ENCODE peak calls at places on chromosome 14, in ten cellular contexts. J is suprapubic skin, P is A549, E is GM12878, I is transverse colon, M is sigmoid colon, S is stomach, B is ovary, L is K562, R is SK-N-SH. O is an unnamed sample.
A peak's percentile ranks its signal among the peaks of the same experiment; 100 is the strongest.

GRCh38 chr14:23245282-23245681 is 7.5 kb downstream of the RNF212B start:
- DNase-seq in M (no peak), P (no peak), S (no peak), E (no peak), R (no peak), J (no peak), B (no peak), I (no peak), L (no peak), O (no peak)

GRCh38 chr14:73599494-73599893 is 7.8 kb downstream of the ACOT4 start:
- DNase-seq in I (no peak), J (no peak), R (no peak), M (peak; percentile 8), S (no peak), E (no peak), P (no peak), L (no peak), B (no peak), O (no peak)

GRCh38 chr14:35331605-35332516 is 39.7 kb downstream of the PSMA6 start:
- DNase-seq in R (peak; percentile 55), I (peak; percentile 80), E (no peak), L (peak; percentile 39), B (peak; percentile 60), J (peak; percentile 42), P (no peak), S (peak; percentile 88), M (no peak), O (peak; percentile 93)

GRCh38 chr14:34098045-34098984 is 147.4 kb upstream of the EGLN3 start:
- DNase-seq in R (peak; percentile 70), I (peak; percentile 24), P (peak; percentile 35), S (peak; percentile 46), M (no peak), L (peak; percentile 52), B (peak; percentile 37), J (no peak), E (peak; percentile 36), O (no peak)

GRCh38 chr14:77011226-77011762 is 17.2 kb downstream of the IRF2BPL start:
- DNase-seq in P (no peak), S (peak; percentile 52), J (no peak), M (no peak), B (no peak), R (no peak), L (no peak), I (peak; percentile 62), E (no peak), O (no peak)

GRCh38 chr14:21233457-21234076 is 35.7 kb downstream of the HNRNPC start:
- DNase-seq in L (no peak), M (no peak), B (no peak), E (no peak), R (no peak), I (no peak), S (no peak), P (no peak), J (no peak), O (no peak)

GRCh38 chr14:104314251-104314941 is 176.0 kb downstream of the KIF26A start:
- DNase-seq in M (peak; percentile 59), B (no peak), L (no peak), J (peak; percentile 51), P (no peak), S (peak; percentile 19), I (no peak), R (no peak), E (no peak), O (peak; percentile 65)

GRCh38 chr14:35390577-35391387 is 13.8 kb downstream of the NFKBIA start:
- DNase-seq in R (no peak), L (peak; percentile 56), J (no peak), B (no peak), E (no peak), I (no peak), M (no peak), S (no peak), P (no peak), O (peak; percentile 56)

GRCh38 chr14:72024043-72024407 is 91.8 kb downstream of the RGS6 start:
- DNase-seq in M (no peak), B (no peak), S (peak; percentile 27), I (peak; percentile 8), R (peak; percentile 2), P (no peak), E (peak; percentile 43), J (no peak), L (peak; percentile 23), O (no peak)

GRCh38 chr14:105324871-105325270 is 10.3 kb downstream of the PACS2 start:
- DNase-seq in I (no peak), J (no peak), M (no peak), R (peak; percentile 56), B (no peak), P (no peak), L (no peak), S (no peak), E (no peak), O (peak; percentile 53)

GRCh38 chr14:50335389-50335788 is 23.3 kb downstream of the DMAC2L start:
- DNase-seq in P (no peak), L (no peak), M (peak; percentile 86), S (no peak), J (peak; percentile 76), I (peak; percentile 51), E (no peak), R (peak; percentile 55), B (peak; percentile 64), O (peak; percentile 22)

GRCh38 chr14:50082308-50082742 is 34.0 kb downstream of the VCPKMT start:
- DNase-seq in E (no peak), L (no peak), J (no peak), B (no peak), S (no peak), R (no peak), P (no peak), I (no peak), M (no peak), O (no peak)

GRCh38 chr14:91230363-91231035 is 14.0 kb downstream of the GPR68 start:
- DNase-seq in P (no peak), B (no peak), M (no peak), R (no peak), L (no peak), S (no peak), J (no peak), E (no peak), I (no peak), O (no peak)

GRCh38 chr14:61860294-61860918 is 98.2 kb downstream of the SNAPC1 start:
- DNase-seq in I (peak; percentile 52), E (peak; percentile 44), S (peak; percentile 47), P (peak; percentile 63), J (no peak), L (peak; percentile 51), B (no peak), R (peak; percentile 65), M (no peak), O (peak; percentile 38)

GRCh38 chr14:80446356-80446755 is 235.1 kb upstream of the DIO2 start:
- DNase-seq in P (no peak), S (no peak), L (no peak), B (no peak), M (no peak), I (no peak), J (no peak), E (no peak), R (no peak), O (no peak)

GRCh38 chr14:20855652-20856291 is 35.4 kb upstream of the RNASE3 start:
- DNase-seq in R (peak; percentile 42), J (no peak), P (peak; percentile 69), E (peak; percentile 21), L (peak; percentile 42), I (peak; percentile 57), M (no peak), S (peak; percentile 61), B (peak; percentile 35), O (no peak)

GRCh38 chr14:69547701-69548348 is 26.8 kb downstream of the CCDC177 start:
- DNase-seq in J (no peak), R (peak; percentile 87), E (no peak), S (no peak), B (no peak), P (no peak), I (no peak), M (no peak), L (peak; percentile 68), O (peak; percentile 86)

GRCh38 chr14:52272375-52272774 is 4.9 kb downstream of the PTGDR start:
- DNase-seq in P (peak; percentile 26), L (peak; percentile 5), E (no peak), R (no peak), B (no peak), M (no peak), I (peak; percentile 48), S (no peak), J (no peak), O (no peak)

DNA sequence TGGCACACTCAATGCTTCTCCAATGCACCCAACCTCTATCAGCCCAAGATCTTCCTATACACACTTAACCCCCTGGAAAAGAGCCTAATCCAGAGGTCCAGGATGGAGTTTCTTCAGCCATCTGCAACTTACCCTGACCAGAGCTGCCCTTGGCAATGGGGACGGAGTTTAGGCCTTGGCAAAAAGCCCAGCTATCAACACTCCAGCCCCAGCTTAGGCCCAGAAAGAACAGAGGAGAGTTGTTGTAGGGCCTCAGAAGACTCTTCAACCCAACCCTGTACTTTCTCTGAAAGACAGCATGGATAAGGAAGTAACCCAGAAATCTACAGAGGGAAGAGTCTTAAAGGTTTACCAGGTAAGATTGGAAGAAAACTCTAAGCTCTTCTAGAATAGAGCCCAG is 219.3 kb upstream of the PELI2 start:
- DNase-seq in M (no peak), E (no peak), J (no peak), R (no peak), P (no peak), I (no peak), S (peak; percentile 44), B (no peak), L (no peak), O (no peak)
- TF ChIP-seq EP300 in M (no peak), E (no peak), J (no peak), R (no peak), P (no peak), I (no peak), S (no peak), B (no peak), L (no peak), O (no peak)

GRCh38 chr14:94592457-94592856 is 11.2 kb downstream of the SERPINA5 start:
- DNase-seq in J (no peak), M (no peak), B (no peak), R (no peak), E (no peak), L (no peak), I (no peak), P (no peak), S (no peak), O (no peak)
- H3K4me3 ChIP-seq in J (no peak overlapping the region), M (no peak overlapping the region), B (no peak overlapping the region), R (no peak overlapping the region), E (no peak overlapping the region), L (no peak overlapping the region), I (no peak overlapping the region), P (no peak overlapping the region), S (no peak overlapping the region), O (no peak overlapping the region)

GRCh38 chr14:75150150-75150549 is 23.3 kb upstream of the NEK9 start:
- DNase-seq in B (no peak), P (no peak), M (no peak), J (no peak), E (no peak), R (no peak), I (no peak), S (no peak), L (no peak), O (no peak)
- H3K4me1 ChIP-seq in B (peaks cover 15% of the 10 kb centered on the region), P (peaks cover 9% of the 10 kb centered on the region), M (no peaks in the 10 kb centered on the region), J (peaks cover 56% of the 10 kb centered on the region), E (no peaks in the 10 kb centered on the region), R (no peaks in the 10 kb centered on the region), I (no peaks in the 10 kb centered on the region), S (peaks cover 25% of the 10 kb centered on the region), L (no peaks in the 10 kb centered on the region), O (peaks cover 45% of the 10 kb centered on the region)

DNA sequence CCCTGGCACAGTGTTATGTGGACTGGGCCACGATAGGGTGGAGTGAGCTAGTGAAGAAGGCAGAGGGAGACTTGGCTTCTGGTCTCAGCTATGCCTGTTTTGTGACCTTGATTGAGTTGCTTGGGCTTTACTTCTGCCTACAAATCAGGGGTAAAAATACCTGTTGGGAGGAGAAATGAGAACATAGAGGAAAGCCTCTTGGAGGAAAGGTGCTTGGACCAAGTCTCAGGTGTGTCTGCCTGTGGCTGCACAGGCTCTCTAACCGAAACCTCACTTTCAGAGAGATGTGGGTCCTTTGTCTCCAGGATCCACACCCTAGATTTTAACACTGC is 4.9 kb downstream of the SDR39U1 start:
- DNase-seq in E (no peak), M (no peak), I (no peak), L (no peak), J (no peak), B (no peak), R (no peak), S (no peak), P (no peak), O (no peak)
- TF ChIP-seq EP300 in E (no peak), M (no peak), I (no peak), L (no peak), J (no peak), B (no peak), R (no peak), S (no peak), P (no peak), O (no peak)